ENCODE peak calls at places on chromosome 2, in four cellular contexts. W is GM04504; Y is activated naive CD4-positive, alpha-beta T cell treated with anti-CD3 and anti-CD28 coated beads, Interleukin-2, amount 10 ng/mL, durations not matched to agents 7 days and 5 days; D is fibroblast of gingiva. U is an unnamed sample.

GRCh38 chr2:127625146-127625943 is 20.6 kb upstream of the GPR17 start:
- DNase-seq in W (no peak), Y (no peak), D (no peak), U (no peak)

GRCh38 chr2:69694894-69695849 is 46.8 kb upstream of the ANXA4 start:
- DNase-seq in W (no peak), Y (no peak), D (peak), U (no peak)

GRCh38 chr2:165815299-165815698 is 21.3 kb upstream of the GALNT3 start:
- DNase-seq in W (no peak), Y (no peak), D (no peak), U (no peak)

GRCh38 chr2:44707945-44708645 is 233.4 kb upstream of the SIX3 start:
- DNase-seq in W (no peak), Y (no peak), D (no peak), U (no peak)

GRCh38 chr2:120759543-120760331 is 24.1 kb downstream of the GLI2 start:
- DNase-seq in W (no peak), Y (peak), D (no peak), U (no peak)

GRCh38 chr2:238254095-238254494 is 14.3 kb upstream of the HES6 start:
- DNase-seq in W (no peak), Y (no peak), D (no peak), U (no peak)

GRCh38 chr2:45821558-45822271 is 170.2 kb downstream of the PRKCE start:
- DNase-seq in W (no peak), Y (no peak), D (peak), U (no peak)

GRCh38 chr2:9234680-9235387 is 28.2 kb downstream of the ASAP2 start:
- DNase-seq in W (no peak), Y (no peak), D (no peak), U (no peak)

GRCh38 chr2:137912358-137912757 is 51.9 kb upstream of the HNMT start:
- DNase-seq in W (no peak), Y (no peak), D (no peak), U (no peak)

GRCh38 chr2:74414913-74415761 is 6.3 kb downstream of the C2orf81 start:
- DNase-seq in W (peak), Y (peak), D (peak), U (no peak)

GRCh38 chr2:33782395-33783239 is 183.5 kb upstream of the FAM98A start:
- DNase-seq in W (no peak), Y (no peak), D (no peak), U (no peak)

GRCh38 chr2:137190411-137191190 is 425.3 kb downstream of the THSD7B start:
- DNase-seq in W (no peak), Y (no peak), D (no peak), U (no peak)

GRCh38 chr2:43676322-43677050 is at the start of gene C1GALT1C1L:
- DNase-seq in W (peak), Y (peak), D (peak), U (no peak)

GRCh38 chr2:189609423-189609816 is 28.8 kb upstream of the SLC40A1 start:
- DNase-seq in W (no peak), Y (no peak), D (peak), U (no peak)

U was measured in AG09319.